ENCODE peak calls at places on chromosome 2, in five cellular contexts. I is nephron progenitor cell; X is SK-N-DZ; V is head of caudate nucleus; Z is stimulated activated CD8-positive, alpha-beta memory T cell treated with anti-CD3 and anti-CD28 coated beads, Interleukin-15, amount 100 ng/mL, for 1 hour. C is an unnamed sample.
A peak's percentile ranks its signal among the peaks of the same experiment; 100 is the strongest.

GRCh38 chr2:142629193-142629592 is 248.3 kb upstream of the KYNU start:
- DNase-seq in I (no peak), V (no peak), Z (no peak), X (no peak), C (no peak)

GRCh38 chr2:172084484-172084733 is 898 bp upstream of the DLX1 start:
- DNase-seq in Z (no peak), I (no peak), V (no peak), X (no peak), C (no peak)

GRCh38 chr2:88671786-88672427 is 19.6 kb upstream of the RPIA start:
- DNase-seq in X (peak; percentile 60), I (peak; percentile 9), V (peak; percentile 28), Z (no peak), C (peak; percentile 68)

GRCh38 chr2:238277695-238278094 is 10.7 kb downstream of the PER2 start:
- DNase-seq in Z (no peak), X (no peak), V (no peak), I (peak; percentile 25), C (peak; percentile 48)

GRCh38 chr2:237689569-237690131 is 62.3 kb downstream of the LRRFIP1 start:
- DNase-seq in I (no peak), X (no peak), V (no peak), Z (no peak), C (no peak)

GRCh38 chr2:7930800-7931635 is 750.8 kb upstream of the ID2 start:
- DNase-seq in Z (no peak), I (no peak), X (no peak), V (no peak), C (no peak)

GRCh38 chr2:624096-624495 is 53.1 kb downstream of the TMEM18 start:
- DNase-seq in V (no peak), Z (no peak), X (no peak), I (no peak), C (no peak)

GRCh38 chr2:17918789-17919188 is 40.3 kb downstream of the KCNS3 start:
- DNase-seq in I (no peak), X (no peak), Z (no peak), V (peak; percentile 8), C (no peak)

GRCh38 chr2:158089322-158089721 is 12.4 kb upstream of the UPP2 start:
- DNase-seq in V (no peak), Z (no peak), X (no peak), I (no peak), C (no peak)

GRCh38 chr2:236131073-236131692 is 37.0 kb downstream of the GBX2 start:
- DNase-seq in X (no peak), V (no peak), Z (no peak), I (no peak), C (no peak)

GRCh38 chr2:208047840-208048239 is 22.5 kb upstream of the PLEKHM3 start:
- DNase-seq in Z (no peak), X (no peak), V (no peak), I (no peak), C (no peak)

GRCh38 chr2:41933585-41934322 is 114.1 kb upstream of the PKDCC start:
- DNase-seq in Z (no peak), I (no peak), X (no peak), V (no peak), C (no peak)

GRCh38 chr2:85601771-85602475 is 575 bp downstream of the TMEM150A start:
- DNase-seq in Z (no peak), X (no peak), I (peak; percentile 72), V (peak; percentile 65), C (no peak)

GRCh38 chr2:37645363-37645762 is 26.1 kb downstream of the CDC42EP3 start:
- DNase-seq in I (no peak), Z (no peak), V (no peak), X (no peak), C (no peak)

GRCh38 chr2:20677301-20678176 is 10.6 kb downstream of the GDF7 start:
- DNase-seq in I (no peak), X (no peak), V (no peak), Z (no peak), C (no peak)

GRCh38 chr2:236794074-236794473 is 224.4 kb downstream of the ACKR3 start:
- DNase-seq in Z (no peak), X (no peak), I (no peak), V (no peak), C (no peak)

GRCh38 chr2:145815933-145816332 is 1296.0 kb upstream of the ZEB2 start:
- DNase-seq in X (no peak), V (no peak), Z (no peak), I (no peak), C (no peak)

GRCh38 chr2:113158884-113159553 is 14.8 kb upstream of the PSD4 start:
- DNase-seq in Z (no peak), I (no peak), X (no peak), V (no peak), C (no peak)

C was measured in HEK293T.